ENCODE peak calls at places on chromosome 6, in five cellular contexts. K, Z, O, L and M are unnamed samples.

GRCh38 chr6:152273638-152274037 is 363.5 kb downstream of the SYNE1 start:
- DNase-seq in O (no peak), L (no peak), K (no peak), Z (no peak), M (no peak)

GRCh38 chr6:63943826-63944225 is 308.2 kb downstream of the PHF3 start:
- DNase-seq in Z (no peak), O (peak; percentile 13), L (no peak), K (no peak), M (no peak)

GRCh38 chr6:56699066-56699654 is 56.5 kb upstream of the DST start:
- DNase-seq in K (peak; percentile 53), O (no peak), Z (no peak), L (no peak), M (no peak)

GRCh38 chr6:79494841-79495240 is 42.4 kb downstream of the LCA5 start:
- DNase-seq in O (no peak), Z (no peak), L (no peak), K (no peak), M (no peak)

GRCh38 chr6:167329014-167329413 is 4.1 kb downstream of the TTLL2 start:
- DNase-seq in Z (no peak), O (no peak), L (no peak), K (no peak), M (no peak)

GRCh38 chr6:145822432-145822831 is 7.8 kb upstream of the FBXO30 start:
- DNase-seq in L (no peak), O (no peak), Z (no peak), K (no peak), M (no peak)

GRCh38 chr6:119436583-119436982 is 87.0 kb upstream of the MAN1A1 start:
- DNase-seq in K (no peak), L (no peak), Z (no peak), O (no peak), M (no peak)

GRCh38 chr6:85828973-85829372 is 186.3 kb upstream of the SYNCRIP start:
- DNase-seq in K (no peak), O (no peak), Z (no peak), L (no peak), M (no peak)

GRCh38 chr6:11953641-11954040 is 58.5 kb upstream of the HIVEP1 start:
- DNase-seq in L (no peak), K (no peak), O (no peak), Z (no peak), M (no peak)

GRCh38 chr6:20943036-20943627 is 408.9 kb downstream of the CDKAL1 start:
- DNase-seq in O (no peak), K (no peak), Z (no peak), L (no peak), M (no peak)

GRCh38 chr6:6717008-6717763 is 128.7 kb downstream of the LY86 start:
- DNase-seq in Z (no peak), O (no peak), L (no peak), K (no peak), M (no peak)
- H3K4me1 ChIP-seq in Z (peaks cover 7% of the 10 kb centered on the region), O (peaks cover 5% of the 10 kb centered on the region), L (peaks cover 4% of the 10 kb centered on the region), K (peaks cover 18% of the 10 kb centered on the region), M (peaks cover 4% of the 10 kb centered on the region)

GRCh38 chr6:138559153-138559552 is 59.9 kb upstream of the NHSL1 start:
- DNase-seq in K (no peak), O (no peak), Z (no peak), L (no peak), M (no peak)

GRCh38 chr6:138557147-138557546 is 57.9 kb upstream of the NHSL1 start:
- DNase-seq in K (no peak), L (no peak), O (no peak), Z (no peak), M (no peak)

GRCh38 chr6:138563231-138563630 is 63.9 kb upstream of the NHSL1 start:
- DNase-seq in O (no peak), L (no peak), K (no peak), Z (no peak), M (no peak)

GRCh38 chr6:138562691-138563090 is 63.4 kb upstream of the NHSL1 start:
- DNase-seq in Z (no peak), O (no peak), L (no peak), K (no peak), M (no peak)

GRCh38 chr6:138560130-138560850 is 61.0 kb upstream of the NHSL1 start:
- DNase-seq in L (no peak), K (no peak), Z (no peak), O (no peak), M (no peak)
- TF ChIP-seq POLR2A in L (no peak), K (no peak), Z (no peak), O (no peak), M (no peak)

GRCh38 chr6:157539421-157539822 is 158.4 kb downstream of the ZDHHC14 start:
- DNase-seq in Z (no peak), K (no peak), O (no peak), L (no peak), M (no peak)
- H3K4me1 ChIP-seq in Z (peaks cover 11% of the 10 kb centered on the region), K (peaks cover 18% of the 10 kb centered on the region), O (peaks cover 7% of the 10 kb centered on the region), L (no peaks in the 10 kb centered on the region), M (peaks cover 68% of the 10 kb centered on the region)

DNA sequence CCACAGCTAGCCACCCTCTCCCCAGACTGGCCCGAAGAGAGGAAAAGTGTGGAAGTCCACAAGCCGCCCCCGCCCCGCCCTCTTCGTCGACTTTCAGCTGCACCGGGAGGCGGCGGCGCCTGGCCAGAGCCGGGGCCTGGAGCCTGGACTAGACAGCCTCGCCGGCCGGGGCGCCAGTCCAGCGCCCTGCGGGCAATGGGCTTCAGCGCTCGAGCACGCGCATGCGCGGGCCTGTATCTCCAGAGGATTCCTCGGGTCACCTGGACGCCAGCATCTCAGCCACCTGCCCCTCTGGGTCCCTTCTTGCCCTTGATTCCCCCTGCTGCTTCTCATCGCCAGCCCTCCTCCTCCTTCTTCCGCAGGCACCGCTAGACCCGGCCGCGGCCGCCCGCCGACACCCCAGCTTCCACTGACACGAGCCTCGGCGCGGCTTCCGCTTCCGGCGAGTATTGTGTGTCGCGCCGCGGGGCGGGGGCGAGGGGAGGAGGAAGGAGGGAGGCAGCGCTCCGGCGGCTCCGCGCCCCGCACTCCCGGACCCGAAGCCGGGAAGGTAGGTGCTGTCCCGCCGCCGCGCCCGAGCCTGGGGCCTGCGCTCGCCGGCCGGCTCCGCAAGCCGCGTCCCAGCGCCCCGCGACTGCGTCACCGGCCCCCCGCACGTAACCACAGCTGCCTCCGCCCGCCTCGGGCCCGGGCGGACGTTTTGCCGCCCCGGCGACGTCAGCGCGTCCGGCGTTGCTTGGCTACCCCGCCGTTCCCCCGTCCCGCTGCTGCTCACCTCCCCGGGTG is at the start of gene TRIM39:
- DNase-seq in L (peak; percentile 89), K (peak; percentile 84), Z (peak; percentile 59), O (no peak), M (peak; percentile 75)
- TF ChIP-seq POLR2A in L (peak; percentile 88), K (peak; percentile 83), Z (no peak), O (no peak), M (peak; percentile 81)

DNA sequence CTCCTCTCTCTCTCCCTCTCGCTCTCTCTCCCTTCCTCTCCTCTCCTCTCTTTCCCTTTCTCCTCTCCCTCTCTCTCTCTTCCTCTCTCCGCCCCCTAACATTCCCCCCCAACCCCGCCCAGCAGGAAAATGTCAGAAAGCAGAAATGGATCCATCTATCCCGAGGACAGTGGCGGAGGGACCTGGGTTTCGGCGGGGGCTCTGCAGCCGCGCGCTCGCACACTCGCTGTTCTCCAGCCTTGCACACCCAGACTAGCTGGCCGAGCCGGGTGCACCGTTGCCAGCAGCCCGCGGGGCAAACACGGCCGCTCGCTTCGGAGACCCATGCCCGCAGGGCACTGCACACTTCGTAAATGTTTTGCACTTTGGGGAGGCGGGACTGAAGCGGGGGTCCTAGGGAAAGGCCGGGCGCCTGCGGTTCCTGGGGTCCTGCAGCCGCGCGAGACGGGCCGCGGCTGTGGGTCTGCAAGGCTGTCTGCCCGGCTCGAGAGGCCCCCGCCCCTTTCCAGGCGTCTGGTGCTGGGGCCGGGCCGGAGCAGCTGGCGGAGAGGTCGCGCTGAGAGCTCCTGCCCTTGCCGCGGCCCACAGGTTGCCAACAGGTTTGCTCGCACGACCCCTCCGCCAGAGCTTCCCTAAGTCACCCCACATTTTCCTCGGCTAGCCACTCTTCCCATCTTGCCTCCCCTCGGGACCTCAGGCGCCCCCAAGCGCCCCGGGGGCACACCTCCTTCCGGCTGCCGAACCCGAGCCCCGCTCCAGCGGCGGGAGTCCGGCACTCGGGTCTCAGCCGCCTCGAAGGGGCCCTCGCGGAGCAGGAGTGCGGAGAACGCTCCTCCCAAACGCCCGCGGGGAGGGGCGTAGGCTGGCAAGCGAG is 818 bp upstream of the MDGA1 start:
- DNase-seq in K (peak; percentile 31), O (no peak), L (peak; percentile 65), Z (peak; percentile 24), M (no peak)
- H3K4me1 ChIP-seq in K (peaks cover 12% of the 10 kb centered on the region), O (peaks cover 2% of the 10 kb centered on the region), L (peaks cover 5% of the 10 kb centered on the region), Z (peaks cover 11% of the 10 kb centered on the region), M (peaks cover 16% of the 10 kb centered on the region)

DNA sequence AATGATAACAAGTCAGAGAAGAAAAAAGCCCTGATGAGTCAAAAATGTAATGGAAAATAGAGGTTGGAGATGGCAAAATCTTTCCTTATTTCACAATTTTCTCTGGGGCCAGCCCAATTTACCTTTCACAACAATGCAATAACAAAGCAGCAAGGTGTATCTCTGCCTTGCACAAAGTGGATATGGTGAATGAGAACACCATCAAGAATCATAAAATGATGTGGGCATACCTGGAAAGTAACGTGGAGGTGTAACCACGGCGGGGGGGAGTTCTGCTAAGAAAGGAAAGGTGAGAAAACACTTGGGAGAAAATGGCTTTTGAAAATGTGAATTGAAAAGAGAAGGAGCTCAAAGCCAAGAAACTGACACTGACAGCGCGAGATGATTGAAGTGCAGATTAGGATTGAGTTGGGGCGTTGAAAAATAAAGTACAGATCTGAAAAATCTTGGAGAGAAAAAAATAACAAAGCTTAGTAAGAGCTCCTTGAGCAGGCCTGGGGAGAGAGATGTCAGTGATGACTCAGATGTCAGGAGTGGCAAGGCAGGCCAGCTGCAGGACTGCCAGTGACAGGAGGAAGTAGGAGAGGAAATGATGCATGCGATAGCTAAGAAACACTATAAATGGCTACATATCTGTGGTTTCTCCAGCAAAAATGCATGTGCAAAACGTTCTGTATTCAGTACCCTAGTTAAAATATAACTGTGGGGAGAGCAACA is 26.2 kb downstream of the ARHGAP18 start:
- DNase-seq in Z (peak; percentile 87), L (no peak), O (no peak), K (peak; percentile 100), M (peak; percentile 77)
- TF ChIP-seq POLR2A in Z (no peak), L (no peak), O (no peak), K (no peak), M (peak; percentile 51)